ENCODE peak calls at places on chromosomes 2 and 18, in six cellular contexts. One of them, this sample, is unnamed.

GRCh38 chr2:64873472-64873924 is 115.7 kb upstream of the SLC1A4 start:
- DNase-seq in right cardiac atrium: peak
- DNase-seq in astrocyte of the cerebellum: no peak
- DNase-seq in pancreas: peak
- DNase-seq in K562: peak
- DNase-seq in heart right ventricle: peak
- DNase-seq in this sample: no peak

GRCh38 chr18:63090334-63090733 is 229.2 kb downstream of the BCL2 start:
- DNase-seq in right cardiac atrium: no peak
- DNase-seq in heart right ventricle: no peak
- DNase-seq in pancreas: no peak
- DNase-seq in astrocyte of the cerebellum: no peak
- DNase-seq in K562: no peak
- DNase-seq in this sample: no peak

GRCh38 chr18:23306842-23307241 is 146.2 kb upstream of the RIOK3 start:
- DNase-seq in astrocyte of the cerebellum: no peak
- DNase-seq in right cardiac atrium: no peak
- DNase-seq in heart right ventricle: no peak
- DNase-seq in pancreas: no peak
- DNase-seq in K562: no peak
- DNase-seq in this sample: no peak

GRCh38 chr2:102278720-102279390 is 32.5 kb upstream of the IL1RL1 start:
- DNase-seq in astrocyte of the cerebellum: no peak
- DNase-seq in K562: no peak
- DNase-seq in pancreas: no peak
- DNase-seq in heart right ventricle: no peak
- DNase-seq in right cardiac atrium: no peak
- DNase-seq in this sample: no peak

GRCh38 chr2:121388371-121388770 is 103.4 kb upstream of the TFCP2L1 start:
- DNase-seq in astrocyte of the cerebellum: no peak
- DNase-seq in K562: no peak
- DNase-seq in right cardiac atrium: no peak
- DNase-seq in pancreas: no peak
- DNase-seq in heart right ventricle: no peak
- DNase-seq in this sample: no peak

GRCh38 chr18:3604626-3605408 is 154.8 kb downstream of the TGIF1 start:
- DNase-seq in right cardiac atrium: no peak
- DNase-seq in astrocyte of the cerebellum: peak
- DNase-seq in K562: no peak
- DNase-seq in heart right ventricle: no peak
- DNase-seq in pancreas: no peak
- DNase-seq in this sample: peak

GRCh38 chr2:25294573-25295462 is 46.9 kb downstream of the DNMT3A start:
- DNase-seq in heart right ventricle: peak
- DNase-seq in pancreas: peak
- DNase-seq in right cardiac atrium: peak
- DNase-seq in K562: no peak
- DNase-seq in astrocyte of the cerebellum: no peak
- DNase-seq in this sample: no peak

GRCh38 chr2:78701546-78701945 is 324.0 kb upstream of the REG3G start:
- DNase-seq in pancreas: no peak
- DNase-seq in right cardiac atrium: no peak
- DNase-seq in astrocyte of the cerebellum: no peak
- DNase-seq in heart right ventricle: no peak
- DNase-seq in K562: no peak
- DNase-seq in this sample: no peak

GRCh38 chr2:57981369-57981768 is 65.2 kb upstream of the VRK2 start:
- DNase-seq in heart right ventricle: no peak
- DNase-seq in K562: no peak
- DNase-seq in pancreas: no peak
- DNase-seq in right cardiac atrium: no peak
- DNase-seq in astrocyte of the cerebellum: peak
- DNase-seq in this sample: peak

GRCh38 chr2:56132138-56132537 is 51.7 kb upstream of the CCDC85A start:
- DNase-seq in right cardiac atrium: no peak
- DNase-seq in astrocyte of the cerebellum: peak
- DNase-seq in pancreas: no peak
- DNase-seq in K562: peak
- DNase-seq in heart right ventricle: no peak
- DNase-seq in this sample: peak

GRCh38 chr2:45763256-45763655 is 111.8 kb downstream of the PRKCE start:
- DNase-seq in pancreas: no peak
- DNase-seq in K562: no peak
- DNase-seq in right cardiac atrium: no peak
- DNase-seq in astrocyte of the cerebellum: no peak
- DNase-seq in heart right ventricle: no peak
- DNase-seq in this sample: no peak

GRCh38 chr2:153477641-153478288 is 797 bp downstream of the RPRM start:
- DNase-seq in pancreas: peak
- DNase-seq in astrocyte of the cerebellum: no peak
- DNase-seq in right cardiac atrium: peak
- DNase-seq in heart right ventricle: no peak
- DNase-seq in K562: no peak
- DNase-seq in this sample: no peak

GRCh38 chr2:134573724-134574123 is 145.1 kb downstream of the TMEM163 start:
- DNase-seq in K562: no peak
- DNase-seq in pancreas: no peak
- DNase-seq in astrocyte of the cerebellum: no peak
- DNase-seq in heart right ventricle: no peak
- DNase-seq in right cardiac atrium: no peak
- DNase-seq in this sample: no peak

GRCh38 chr2:28175028-28175427 is 217.6 kb upstream of the FOSL2 start:
- DNase-seq in astrocyte of the cerebellum: no peak
- DNase-seq in pancreas: no peak
- DNase-seq in right cardiac atrium: no peak
- DNase-seq in heart right ventricle: no peak
- DNase-seq in K562: no peak
- DNase-seq in this sample: no peak

GRCh38 chr18:47168913-47169312 is 7.3 kb downstream of the IER3IP1 start:
- DNase-seq in astrocyte of the cerebellum: no peak
- DNase-seq in pancreas: no peak
- DNase-seq in heart right ventricle: no peak
- DNase-seq in right cardiac atrium: no peak
- DNase-seq in K562: no peak
- DNase-seq in this sample: no peak

DNA sequence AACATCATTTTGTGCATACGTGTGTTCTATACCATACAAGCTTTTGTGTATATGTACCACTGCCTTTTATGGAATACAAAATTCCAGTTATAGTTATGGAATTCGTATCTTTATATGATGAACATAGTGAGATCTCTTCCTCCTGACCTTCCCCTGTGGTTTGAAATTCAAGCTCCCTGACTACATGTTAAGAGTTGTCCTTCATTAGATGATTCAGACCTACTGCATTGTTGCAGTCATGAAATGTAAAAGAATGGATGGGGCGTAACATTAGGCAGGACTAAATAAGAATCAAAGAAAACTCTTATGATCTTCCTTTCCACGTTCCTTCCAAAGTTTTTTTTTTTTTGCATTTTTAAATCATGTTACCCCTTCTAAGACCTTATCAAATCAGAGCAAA is 107.1 kb downstream of the UNC80 start:
- DNase-seq in pancreas: no peak
- DNase-seq in astrocyte of the cerebellum: no peak
- DNase-seq in heart right ventricle: no peak
- DNase-seq in right cardiac atrium: no peak
- DNase-seq in K562: no peak
- DNase-seq in this sample: no peak
- H3K4me3 ChIP-seq in pancreas: no peak
- H3K4me3 ChIP-seq in astrocyte of the cerebellum: no peak
- H3K4me3 ChIP-seq in heart right ventricle: no peak
- H3K4me3 ChIP-seq in right cardiac atrium: no peak
- H3K4me3 ChIP-seq in K562: no peak
- H3K4me3 ChIP-seq in this sample: no peak

DNA sequence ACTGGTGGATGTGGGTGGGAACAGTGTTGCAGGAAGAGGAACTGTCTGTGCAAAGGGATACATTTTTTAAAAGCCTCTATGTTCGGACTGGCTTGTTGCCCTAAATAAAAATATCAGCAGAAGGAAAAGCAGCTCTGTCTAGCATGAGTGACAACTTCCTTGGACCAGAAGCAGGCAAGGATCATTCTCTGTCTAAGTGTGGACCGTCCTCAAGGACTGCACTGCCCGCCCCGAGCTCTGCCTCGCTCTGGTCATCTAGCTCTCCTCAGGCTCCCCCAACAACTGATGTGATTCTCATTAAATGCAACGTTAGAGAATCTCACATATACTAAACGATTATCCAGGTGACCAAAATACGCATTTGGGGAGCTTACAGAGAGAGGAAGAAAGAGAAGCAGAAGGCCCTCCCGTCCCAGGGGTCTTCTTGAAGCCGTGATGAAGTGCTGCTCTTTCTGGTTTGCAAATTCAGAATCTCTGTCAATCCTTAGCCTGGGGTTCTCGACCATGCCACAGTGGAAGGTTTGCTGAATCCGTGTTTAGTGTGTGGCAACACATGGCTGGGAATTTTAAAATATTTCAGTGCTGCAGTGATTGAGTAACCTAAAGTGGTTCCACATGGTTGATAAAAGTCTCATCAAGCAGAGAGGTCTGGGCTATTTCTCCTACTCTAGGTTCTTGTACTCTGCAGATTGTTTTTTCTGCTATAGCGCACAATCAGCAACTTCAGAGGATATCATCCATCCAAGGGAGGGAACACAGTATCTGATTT is 173.1 kb upstream of the TRIB2 start:
- DNase-seq in pancreas: no peak
- DNase-seq in heart right ventricle: no peak
- DNase-seq in K562: no peak
- DNase-seq in astrocyte of the cerebellum: no peak
- DNase-seq in right cardiac atrium: no peak
- DNase-seq in this sample: no peak
- H3K4me3 ChIP-seq in pancreas: no peak
- H3K4me3 ChIP-seq in heart right ventricle: no peak
- H3K4me3 ChIP-seq in K562: no peak
- H3K4me3 ChIP-seq in astrocyte of the cerebellum: no peak
- H3K4me3 ChIP-seq in right cardiac atrium: no peak
- H3K4me3 ChIP-seq in this sample: no peak

GRCh38 chr2:88871336-88871735 is 179.9 kb downstream of the RPIA start:
- DNase-seq in pancreas: no peak
- DNase-seq in right cardiac atrium: no peak
- DNase-seq in astrocyte of the cerebellum: no peak
- DNase-seq in heart right ventricle: no peak
- DNase-seq in K562: no peak
- DNase-seq in this sample: no peak

GRCh38 chr2:88870267-88870839 is 178.9 kb downstream of the RPIA start:
- DNase-seq in K562: no peak
- DNase-seq in astrocyte of the cerebellum: no peak
- DNase-seq in right cardiac atrium: no peak
- DNase-seq in heart right ventricle: no peak
- DNase-seq in pancreas: no peak
- DNase-seq in this sample: no peak

GRCh38 chr2:88865801-88866353 is 174.4 kb downstream of the RPIA start:
- DNase-seq in K562: no peak
- DNase-seq in pancreas: no peak
- DNase-seq in heart right ventricle: no peak
- DNase-seq in right cardiac atrium: no peak
- DNase-seq in astrocyte of the cerebellum: no peak
- DNase-seq in this sample: no peak

GRCh38 chr2:88866756-88867155 is 175.3 kb downstream of the RPIA start:
- DNase-seq in right cardiac atrium: peak
- DNase-seq in astrocyte of the cerebellum: no peak
- DNase-seq in pancreas: no peak
- DNase-seq in K562: no peak
- DNase-seq in heart right ventricle: no peak
- DNase-seq in this sample: no peak

DNA sequence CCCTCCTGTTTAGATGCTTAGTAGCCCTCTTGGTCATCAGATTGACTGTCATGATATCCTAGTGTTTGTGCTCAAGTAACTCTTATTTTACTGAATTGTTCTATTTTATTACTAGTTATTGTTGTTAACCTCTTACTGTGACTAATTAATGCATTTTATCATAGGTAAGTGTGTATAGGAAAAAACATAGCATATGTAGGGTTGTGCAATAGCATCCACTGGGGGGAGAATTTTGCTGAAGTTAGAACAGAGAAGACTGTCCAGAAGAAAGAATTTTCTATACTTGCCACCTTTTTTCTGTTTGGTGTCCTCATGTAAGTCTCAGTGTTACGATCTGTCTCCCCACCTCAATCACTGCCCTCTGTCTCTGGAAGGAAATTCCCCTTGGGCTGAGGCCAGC is 177.4 kb downstream of the RPIA start:
- DNase-seq in K562: no peak
- DNase-seq in heart right ventricle: no peak
- DNase-seq in right cardiac atrium: no peak
- DNase-seq in pancreas: no peak
- DNase-seq in astrocyte of the cerebellum: no peak
- DNase-seq in this sample: no peak
- H3K4me3 ChIP-seq in K562: no peak
- H3K4me3 ChIP-seq in heart right ventricle: no peak
- H3K4me3 ChIP-seq in right cardiac atrium: no peak
- H3K4me3 ChIP-seq in pancreas: no peak
- H3K4me3 ChIP-seq in astrocyte of the cerebellum: no peak
- H3K4me3 ChIP-seq in this sample: no peak

DNA sequence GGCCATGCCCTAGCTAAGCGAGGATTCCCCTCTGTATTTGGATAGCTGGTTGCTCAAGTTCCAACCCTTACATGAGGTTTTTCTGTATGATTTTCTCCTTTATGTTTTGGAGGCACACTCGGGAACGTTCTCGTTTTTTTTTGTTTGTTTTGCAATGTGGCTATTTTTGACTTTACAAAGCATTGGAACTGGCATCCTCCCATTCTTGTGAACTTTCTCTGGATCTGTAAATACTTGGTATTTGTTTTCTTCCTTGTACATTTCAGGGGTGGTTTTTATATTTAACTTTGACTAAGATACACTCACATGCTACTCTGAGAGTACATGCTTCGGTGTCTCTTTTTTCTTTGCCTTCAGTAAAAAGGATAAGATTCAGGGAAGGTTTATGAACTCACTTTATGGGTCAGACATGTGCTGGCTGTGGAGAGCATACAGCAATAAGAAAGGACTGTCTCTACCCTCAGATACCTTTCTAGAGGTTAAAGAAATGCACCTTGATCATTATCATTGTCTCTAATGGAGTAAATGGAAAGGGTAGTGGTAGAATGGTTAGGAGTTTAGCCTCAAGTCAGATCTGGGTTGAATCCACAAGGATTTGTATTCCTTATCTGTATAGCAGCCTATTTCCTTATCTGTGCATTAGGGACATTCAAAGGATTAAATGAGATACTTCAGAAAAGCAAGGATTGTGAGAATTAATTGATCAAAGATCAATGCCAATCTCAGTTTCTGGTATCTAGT is 61.9 kb downstream of the MEIS1 start:
- DNase-seq in pancreas: no peak
- DNase-seq in K562: no peak
- DNase-seq in heart right ventricle: no peak
- DNase-seq in right cardiac atrium: no peak
- DNase-seq in astrocyte of the cerebellum: no peak
- DNase-seq in this sample: no peak
- H3K4me3 ChIP-seq in pancreas: no peak
- H3K4me3 ChIP-seq in K562: no peak
- H3K4me3 ChIP-seq in heart right ventricle: no peak
- H3K4me3 ChIP-seq in right cardiac atrium: no peak
- H3K4me3 ChIP-seq in astrocyte of the cerebellum: no peak
- H3K4me3 ChIP-seq in this sample: no peak

GRCh38 chr2:72917138-72917874 is at the start of gene EMX1:
- DNase-seq in K562: peak
- DNase-seq in right cardiac atrium: no peak
- DNase-seq in astrocyte of the cerebellum: no peak
- DNase-seq in pancreas: peak
- DNase-seq in heart right ventricle: no peak
- DNase-seq in this sample: no peak
- H3K4me3 ChIP-seq in K562: peak
- H3K4me3 ChIP-seq in right cardiac atrium: peak
- H3K4me3 ChIP-seq in astrocyte of the cerebellum: no peak
- H3K4me3 ChIP-seq in pancreas: peak
- H3K4me3 ChIP-seq in heart right ventricle: peak
- H3K4me3 ChIP-seq in this sample: no peak

GRCh38 chr2:226758886-226759660 is 40.5 kb downstream of the IRS1 start:
- DNase-seq in K562: no peak
- DNase-seq in astrocyte of the cerebellum: peak
- DNase-seq in pancreas: no peak
- DNase-seq in heart right ventricle: no peak
- DNase-seq in right cardiac atrium: no peak
- DNase-seq in this sample: no peak
- H3K4me3 ChIP-seq in K562: no peak
- H3K4me3 ChIP-seq in astrocyte of the cerebellum: no peak
- H3K4me3 ChIP-seq in pancreas: no peak
- H3K4me3 ChIP-seq in heart right ventricle: no peak
- H3K4me3 ChIP-seq in right cardiac atrium: no peak
- H3K4me3 ChIP-seq in this sample: no peak